ENCODE peak calls at places on chromosome 20, in nine cellular contexts. One of them, this sample, is unnamed. For H3K4me1 and H3K36me3, the result is how much of the 10 kb centered on the place peaks cover.

GRCh38 chr20:1897965-1898464 is 2.8 kb downstream of the SIRPA start:
- DNase-seq in effector memory CD4-positive, alpha-beta T cell: no peak
- DNase-seq in CD4-positive, CD25-positive, alpha-beta regulatory T cell: no peak
- DNase-seq in cardiac muscle cell: peak
- DNase-seq in neural progenitor cell: no peak
- DNase-seq in tibial artery: peak
- DNase-seq in thyroid gland: no peak
- DNase-seq in left ventricle myocardium inferior: no peak
- DNase-seq in neuronal stem cell: no peak
- DNase-seq in this sample: no peak

GRCh38 chr20:32737371-32738223 is 5.7 kb downstream of the COMMD7 start:
- DNase-seq in effector memory CD4-positive, alpha-beta T cell: no peak
- DNase-seq in CD4-positive, CD25-positive, alpha-beta regulatory T cell: peak
- DNase-seq in cardiac muscle cell: peak
- DNase-seq in neural progenitor cell: no peak
- DNase-seq in tibial artery: no peak
- DNase-seq in thyroid gland: no peak
- DNase-seq in left ventricle myocardium inferior: no peak
- DNase-seq in neuronal stem cell: no peak
- DNase-seq in this sample: no peak

GRCh38 chr20:61878478-61879302 is 187.0 kb downstream of the TAF4 start:
- DNase-seq in effector memory CD4-positive, alpha-beta T cell: no peak
- DNase-seq in CD4-positive, CD25-positive, alpha-beta regulatory T cell: no peak
- DNase-seq in cardiac muscle cell: no peak
- DNase-seq in neural progenitor cell: no peak
- DNase-seq in tibial artery: no peak
- DNase-seq in thyroid gland: no peak
- DNase-seq in left ventricle myocardium inferior: no peak
- DNase-seq in neuronal stem cell: no peak
- DNase-seq in this sample: no peak

GRCh38 chr20:24658920-24659660 is 189.7 kb downstream of the SYNDIG1 start:
- DNase-seq in effector memory CD4-positive, alpha-beta T cell: no peak
- DNase-seq in CD4-positive, CD25-positive, alpha-beta regulatory T cell: no peak
- DNase-seq in cardiac muscle cell: no peak
- DNase-seq in neural progenitor cell: no peak
- DNase-seq in tibial artery: no peak
- DNase-seq in thyroid gland: no peak
- DNase-seq in left ventricle myocardium inferior: peak
- DNase-seq in neuronal stem cell: no peak
- DNase-seq in this sample: no peak

GRCh38 chr20:13006825-13007224 is 1.9 kb upstream of the SPTLC3 start:
- DNase-seq in effector memory CD4-positive, alpha-beta T cell: no peak
- DNase-seq in CD4-positive, CD25-positive, alpha-beta regulatory T cell: no peak
- DNase-seq in cardiac muscle cell: peak
- DNase-seq in neural progenitor cell: no peak
- DNase-seq in tibial artery: no peak
- DNase-seq in thyroid gland: no peak
- DNase-seq in left ventricle myocardium inferior: no peak
- DNase-seq in neuronal stem cell: no peak
- DNase-seq in this sample: no peak

GRCh38 chr20:63699466-63700198 is 3.2 kb downstream of the TNFRSF6B start:
- DNase-seq in effector memory CD4-positive, alpha-beta T cell: no peak
- DNase-seq in CD4-positive, CD25-positive, alpha-beta regulatory T cell: no peak
- DNase-seq in cardiac muscle cell: no peak
- DNase-seq in neural progenitor cell: no peak
- DNase-seq in tibial artery: no peak
- DNase-seq in thyroid gland: no peak
- DNase-seq in left ventricle myocardium inferior: no peak
- DNase-seq in neuronal stem cell: no peak
- DNase-seq in this sample: peak

GRCh38 chr20:10806539-10806938 is 132.7 kb upstream of the JAG1 start:
- DNase-seq in effector memory CD4-positive, alpha-beta T cell: no peak
- DNase-seq in CD4-positive, CD25-positive, alpha-beta regulatory T cell: no peak
- DNase-seq in cardiac muscle cell: peak
- DNase-seq in neural progenitor cell: no peak
- DNase-seq in tibial artery: peak
- DNase-seq in thyroid gland: no peak
- DNase-seq in left ventricle myocardium inferior: no peak
- DNase-seq in neuronal stem cell: no peak
- DNase-seq in this sample: no peak

GRCh38 chr20:21508230-21509078 is 5.4 kb downstream of the NKX2-2 start:
- DNase-seq in effector memory CD4-positive, alpha-beta T cell: no peak
- DNase-seq in CD4-positive, CD25-positive, alpha-beta regulatory T cell: no peak
- DNase-seq in cardiac muscle cell: no peak
- DNase-seq in neural progenitor cell: peak
- DNase-seq in tibial artery: no peak
- DNase-seq in thyroid gland: no peak
- DNase-seq in left ventricle myocardium inferior: no peak
- DNase-seq in neuronal stem cell: no peak
- DNase-seq in this sample: no peak

GRCh38 chr20:36591281-36591680 is 14.3 kb upstream of the RAB5IF start:
- DNase-seq in effector memory CD4-positive, alpha-beta T cell: no peak
- DNase-seq in CD4-positive, CD25-positive, alpha-beta regulatory T cell: no peak
- DNase-seq in cardiac muscle cell: no peak
- DNase-seq in neural progenitor cell: no peak
- DNase-seq in tibial artery: no peak
- DNase-seq in thyroid gland: no peak
- DNase-seq in left ventricle myocardium inferior: no peak
- DNase-seq in neuronal stem cell: no peak
- DNase-seq in this sample: no peak

GRCh38 chr20:1844723-1845523 is 50.3 kb upstream of the SIRPA start:
- DNase-seq in effector memory CD4-positive, alpha-beta T cell: no peak
- DNase-seq in CD4-positive, CD25-positive, alpha-beta regulatory T cell: peak
- DNase-seq in cardiac muscle cell: peak
- DNase-seq in neural progenitor cell: no peak
- DNase-seq in tibial artery: peak
- DNase-seq in thyroid gland: no peak
- DNase-seq in left ventricle myocardium inferior: peak
- DNase-seq in neuronal stem cell: no peak
- DNase-seq in this sample: no peak

GRCh38 chr20:62389601-62390087 is 2.7 kb downstream of the RPS21 start:
- DNase-seq in effector memory CD4-positive, alpha-beta T cell: no peak
- DNase-seq in CD4-positive, CD25-positive, alpha-beta regulatory T cell: no peak
- DNase-seq in cardiac muscle cell: no peak
- DNase-seq in neural progenitor cell: no peak
- DNase-seq in tibial artery: no peak
- DNase-seq in thyroid gland: no peak
- DNase-seq in left ventricle myocardium inferior: no peak
- DNase-seq in neuronal stem cell: no peak
- DNase-seq in this sample: no peak

GRCh38 chr20:18613553-18613952 is 25.7 kb downstream of the DTD1 start:
- DNase-seq in effector memory CD4-positive, alpha-beta T cell: no peak
- DNase-seq in CD4-positive, CD25-positive, alpha-beta regulatory T cell: no peak
- DNase-seq in cardiac muscle cell: no peak
- DNase-seq in neural progenitor cell: no peak
- DNase-seq in tibial artery: no peak
- DNase-seq in thyroid gland: no peak
- DNase-seq in left ventricle myocardium inferior: no peak
- DNase-seq in neuronal stem cell: no peak
- DNase-seq in this sample: no peak

GRCh38 chr20:13587370-13587769 is 51.4 kb downstream of the TASP1 start:
- DNase-seq in effector memory CD4-positive, alpha-beta T cell: no peak
- DNase-seq in CD4-positive, CD25-positive, alpha-beta regulatory T cell: no peak
- DNase-seq in cardiac muscle cell: no peak
- DNase-seq in neural progenitor cell: no peak
- DNase-seq in tibial artery: no peak
- DNase-seq in thyroid gland: no peak
- DNase-seq in left ventricle myocardium inferior: no peak
- DNase-seq in neuronal stem cell: no peak
- DNase-seq in this sample: no peak

GRCh38 chr20:62936996-62937352 is 973 bp upstream of the GID8 start:
- DNase-seq in effector memory CD4-positive, alpha-beta T cell: no peak
- DNase-seq in CD4-positive, CD25-positive, alpha-beta regulatory T cell: no peak
- DNase-seq in cardiac muscle cell: peak
- DNase-seq in neural progenitor cell: no peak
- DNase-seq in tibial artery: no peak
- DNase-seq in thyroid gland: no peak
- DNase-seq in left ventricle myocardium inferior: no peak
- DNase-seq in neuronal stem cell: no peak
- DNase-seq in this sample: no peak

GRCh38 chr20:40286991-40287531 is 402.0 kb downstream of the MAFB start:
- DNase-seq in effector memory CD4-positive, alpha-beta T cell: no peak
- DNase-seq in CD4-positive, CD25-positive, alpha-beta regulatory T cell: no peak
- DNase-seq in cardiac muscle cell: peak
- DNase-seq in neural progenitor cell: no peak
- DNase-seq in tibial artery: peak
- DNase-seq in thyroid gland: peak
- DNase-seq in left ventricle myocardium inferior: peak
- DNase-seq in neuronal stem cell: no peak
- DNase-seq in this sample: no peak

GRCh38 chr20:40279390-40279789 is 409.6 kb downstream of the MAFB start:
- DNase-seq in effector memory CD4-positive, alpha-beta T cell: no peak
- DNase-seq in CD4-positive, CD25-positive, alpha-beta regulatory T cell: no peak
- DNase-seq in cardiac muscle cell: peak
- DNase-seq in neural progenitor cell: no peak
- DNase-seq in tibial artery: peak
- DNase-seq in thyroid gland: peak
- DNase-seq in left ventricle myocardium inferior: no peak
- DNase-seq in neuronal stem cell: no peak
- DNase-seq in this sample: no peak

GRCh38 chr20:40284611-40285010 is 404.4 kb downstream of the MAFB start:
- DNase-seq in effector memory CD4-positive, alpha-beta T cell: no peak
- DNase-seq in CD4-positive, CD25-positive, alpha-beta regulatory T cell: no peak
- DNase-seq in cardiac muscle cell: no peak
- DNase-seq in neural progenitor cell: no peak
- DNase-seq in tibial artery: no peak
- DNase-seq in thyroid gland: no peak
- DNase-seq in left ventricle myocardium inferior: no peak
- DNase-seq in neuronal stem cell: no peak
- DNase-seq in this sample: no peak

GRCh38 chr20:40287683-40288082 is 401.4 kb downstream of the MAFB start:
- DNase-seq in effector memory CD4-positive, alpha-beta T cell: no peak
- DNase-seq in CD4-positive, CD25-positive, alpha-beta regulatory T cell: no peak
- DNase-seq in cardiac muscle cell: no peak
- DNase-seq in neural progenitor cell: no peak
- DNase-seq in tibial artery: no peak
- DNase-seq in thyroid gland: no peak
- DNase-seq in left ventricle myocardium inferior: no peak
- DNase-seq in neuronal stem cell: no peak
- DNase-seq in this sample: no peak

DNA sequence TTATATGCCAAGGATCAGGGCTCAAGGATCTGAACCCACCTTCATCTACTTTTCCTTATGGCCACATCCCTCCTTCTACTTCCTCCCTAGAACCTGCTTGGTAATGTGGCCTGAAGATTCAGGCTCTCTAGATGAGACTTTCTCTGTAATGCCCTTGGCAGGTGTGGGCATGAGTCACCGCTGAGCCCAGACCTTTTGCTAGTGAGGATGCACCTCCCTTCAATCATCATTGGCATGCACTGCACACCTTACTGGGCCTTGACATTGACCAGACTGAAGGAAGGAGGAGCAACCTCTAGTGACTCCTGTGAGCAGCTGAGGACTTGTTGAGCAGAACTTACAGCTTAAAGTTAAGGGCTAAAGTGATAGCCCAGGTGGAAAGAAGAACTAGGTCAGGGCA is 405.3 kb downstream of the MAFB start:
- DNase-seq in effector memory CD4-positive, alpha-beta T cell: no peak
- DNase-seq in CD4-positive, CD25-positive, alpha-beta regulatory T cell: no peak
- DNase-seq in cardiac muscle cell: no peak
- DNase-seq in neural progenitor cell: no peak
- DNase-seq in tibial artery: no peak
- DNase-seq in thyroid gland: no peak
- DNase-seq in left ventricle myocardium inferior: no peak
- DNase-seq in neuronal stem cell: no peak
- DNase-seq in this sample: no peak
- H3K4me1 ChIP-seq in effector memory CD4-positive, alpha-beta T cell: under half
- H3K4me1 ChIP-seq in CD4-positive, CD25-positive, alpha-beta regulatory T cell: under half
- H3K4me1 ChIP-seq in cardiac muscle cell: under half
- H3K4me1 ChIP-seq in neural progenitor cell: under half
- H3K4me1 ChIP-seq in tibial artery: under half
- H3K4me1 ChIP-seq in thyroid gland: under half
- H3K4me1 ChIP-seq in left ventricle myocardium inferior: under half
- H3K4me1 ChIP-seq in neuronal stem cell: under half
- H3K4me1 ChIP-seq in this sample: under half

GRCh38 chr20:58195047-58195446 is 33.4 kb downstream of the ANKRD60 start:
- DNase-seq in effector memory CD4-positive, alpha-beta T cell: no peak
- DNase-seq in CD4-positive, CD25-positive, alpha-beta regulatory T cell: no peak
- DNase-seq in cardiac muscle cell: no peak
- DNase-seq in neural progenitor cell: no peak
- DNase-seq in tibial artery: no peak
- DNase-seq in thyroid gland: no peak
- DNase-seq in left ventricle myocardium inferior: no peak
- DNase-seq in neuronal stem cell: no peak
- DNase-seq in this sample: no peak

GRCh38 chr20:58192567-58192966 is 35.9 kb downstream of the ANKRD60 start:
- DNase-seq in effector memory CD4-positive, alpha-beta T cell: peak
- DNase-seq in CD4-positive, CD25-positive, alpha-beta regulatory T cell: no peak
- DNase-seq in cardiac muscle cell: no peak
- DNase-seq in neural progenitor cell: no peak
- DNase-seq in tibial artery: no peak
- DNase-seq in thyroid gland: no peak
- DNase-seq in left ventricle myocardium inferior: no peak
- DNase-seq in neuronal stem cell: no peak
- DNase-seq in this sample: no peak

GRCh38 chr20:58192065-58192464 is 36.4 kb downstream of the ANKRD60 start:
- DNase-seq in effector memory CD4-positive, alpha-beta T cell: no peak
- DNase-seq in CD4-positive, CD25-positive, alpha-beta regulatory T cell: no peak
- DNase-seq in cardiac muscle cell: no peak
- DNase-seq in neural progenitor cell: no peak
- DNase-seq in tibial artery: no peak
- DNase-seq in thyroid gland: no peak
- DNase-seq in left ventricle myocardium inferior: no peak
- DNase-seq in neuronal stem cell: no peak
- DNase-seq in this sample: no peak

GRCh38 chr20:58196402-58197184 is 31.9 kb downstream of the ANKRD60 start:
- DNase-seq in effector memory CD4-positive, alpha-beta T cell: no peak
- DNase-seq in CD4-positive, CD25-positive, alpha-beta regulatory T cell: no peak
- DNase-seq in cardiac muscle cell: no peak
- DNase-seq in neural progenitor cell: no peak
- DNase-seq in tibial artery: no peak
- DNase-seq in thyroid gland: no peak
- DNase-seq in left ventricle myocardium inferior: no peak
- DNase-seq in neuronal stem cell: no peak
- DNase-seq in this sample: no peak

GRCh38 chr20:58194176-58194796 is 34.2 kb downstream of the ANKRD60 start:
- DNase-seq in effector memory CD4-positive, alpha-beta T cell: no peak
- DNase-seq in CD4-positive, CD25-positive, alpha-beta regulatory T cell: no peak
- DNase-seq in cardiac muscle cell: peak
- DNase-seq in neural progenitor cell: no peak
- DNase-seq in tibial artery: no peak
- DNase-seq in thyroid gland: no peak
- DNase-seq in left ventricle myocardium inferior: no peak
- DNase-seq in neuronal stem cell: no peak
- DNase-seq in this sample: no peak
- H3K36me3 ChIP-seq in effector memory CD4-positive, alpha-beta T cell: under half
- H3K36me3 ChIP-seq in CD4-positive, CD25-positive, alpha-beta regulatory T cell: under half
- H3K36me3 ChIP-seq in cardiac muscle cell: under half
- H3K36me3 ChIP-seq in neural progenitor cell: under half
- H3K36me3 ChIP-seq in tibial artery: under half
- H3K36me3 ChIP-seq in thyroid gland: under half
- H3K36me3 ChIP-seq in left ventricle myocardium inferior: under half
- H3K36me3 ChIP-seq in neuronal stem cell: under half
- H3K36me3 ChIP-seq in this sample: under half

GRCh38 chr20:19950042-19950441 is 67.1 kb upstream of the NAA20 start:
- DNase-seq in effector memory CD4-positive, alpha-beta T cell: no peak
- DNase-seq in CD4-positive, CD25-positive, alpha-beta regulatory T cell: no peak
- DNase-seq in cardiac muscle cell: no peak
- DNase-seq in neural progenitor cell: no peak
- DNase-seq in tibial artery: no peak
- DNase-seq in thyroid gland: no peak
- DNase-seq in left ventricle myocardium inferior: no peak
- DNase-seq in neuronal stem cell: no peak
- DNase-seq in this sample: no peak
- H3K4me1 ChIP-seq in effector memory CD4-positive, alpha-beta T cell: under half
- H3K4me1 ChIP-seq in CD4-positive, CD25-positive, alpha-beta regulatory T cell: under half
- H3K4me1 ChIP-seq in cardiac muscle cell: under half
- H3K4me1 ChIP-seq in neural progenitor cell: under half
- H3K4me1 ChIP-seq in tibial artery: under half
- H3K4me1 ChIP-seq in thyroid gland: under half
- H3K4me1 ChIP-seq in left ventricle myocardium inferior: half or more
- H3K4me1 ChIP-seq in neuronal stem cell: under half
- H3K4me1 ChIP-seq in this sample: under half

GRCh38 chr20:34099675-34100074 is 12.4 kb downstream of the EIF2S2 start:
- DNase-seq in effector memory CD4-positive, alpha-beta T cell: no peak
- DNase-seq in CD4-positive, CD25-positive, alpha-beta regulatory T cell: no peak
- DNase-seq in cardiac muscle cell: no peak
- DNase-seq in neural progenitor cell: no peak
- DNase-seq in tibial artery: no peak
- DNase-seq in thyroid gland: no peak
- DNase-seq in left ventricle myocardium inferior: no peak
- DNase-seq in neuronal stem cell: no peak
- DNase-seq in this sample: no peak
- H3K36me3 ChIP-seq in effector memory CD4-positive, alpha-beta T cell: half or more
- H3K36me3 ChIP-seq in CD4-positive, CD25-positive, alpha-beta regulatory T cell: half or more
- H3K36me3 ChIP-seq in cardiac muscle cell: half or more
- H3K36me3 ChIP-seq in neural progenitor cell: under half
- H3K36me3 ChIP-seq in tibial artery: half or more
- H3K36me3 ChIP-seq in thyroid gland: half or more
- H3K36me3 ChIP-seq in left ventricle myocardium inferior: half or more
- H3K36me3 ChIP-seq in neuronal stem cell: under half
- H3K36me3 ChIP-seq in this sample: half or more

This sample was measured in HAP-1.